ENCODE peak calls at places on chromosomes 5 and 9, in eight cellular contexts. M is T-helper 1 cell; K is adipocyte; W is activated naive CD8-positive, alpha-beta T cell treated with anti-CD3 and anti-CD28 coated beads, Interleukin-2, amount 10 ng/mL, durations not matched to agents 7 days and 5 days; S is epithelial cell of esophagus; F is AG09309; N is stimulated activated CD4-positive, alpha-beta T cell treated with anti-CD3 and anti-CD28 coated beads, Interleukin-12 subunit alpha, Interleukin-12 subunit beta, amount 100 ng/mL, for 4 hours; O is activated gamma-delta T cell. G is an unnamed sample.

GRCh38 chr5:107557051-107557658 is 113.6 kb downstream of the EFNA5 start:
- DNase-seq in M (no peak), K (peak; percentile 91), W (no peak), S (peak; percentile 91), F (no peak), N (no peak), O (no peak), G (peak; percentile 86)

GRCh38 chr9:96027271-96028131 is 152.0 kb downstream of the ERCC6L2 start:
- DNase-seq in M (no peak), K (no peak), W (peak; percentile 47), S (no peak), F (no peak), N (no peak), O (peak; percentile 20), G (no peak)

GRCh38 chr5:78813286-78813685 is 164.7 kb upstream of the LHFPL2 start:
- DNase-seq in M (no peak), K (no peak), W (no peak), S (peak; percentile 43), F (no peak), N (no peak), O (no peak), G (peak; percentile 51)

GRCh38 chr5:153900703-153901395 is 137.9 kb downstream of the FAM114A2 start:
- DNase-seq in M (no peak), K (peak; percentile 90), W (no peak), S (peak; percentile 69), F (peak; percentile 87), N (no peak), O (no peak), G (peak; percentile 16)

GRCh38 chr5:163459465-163459887 is 426 bp downstream of the NUDCD2 start:
- DNase-seq in M (no peak), K (no peak), W (no peak), S (no peak), F (no peak), N (no peak), O (no peak), G (no peak)

GRCh38 chr5:115450741-115451140 is 93.8 kb downstream of the FEM1C start:
- DNase-seq in M (no peak), K (peak; percentile 90), W (no peak), S (peak; percentile 61), F (peak; percentile 89), N (no peak), O (no peak), G (no peak)

GRCh38 chr9:130443840-130444492 is 795 bp upstream of the ASS1 start:
- DNase-seq in M (no peak), K (peak; percentile 33), W (no peak), S (no peak), F (no peak), N (no peak), O (no peak), G (no peak)

GRCh38 chr5:116502616-116503015 is 72.0 kb downstream of the SEMA6A start:
- DNase-seq in M (no peak), K (no peak), W (no peak), S (no peak), F (no peak), N (no peak), O (no peak), G (no peak)

GRCh38 chr5:116815081-116815480 is 240.5 kb upstream of the SEMA6A start:
- DNase-seq in M (no peak), K (no peak), W (no peak), S (no peak), F (no peak), N (no peak), O (no peak), G (no peak)

GRCh38 chr9:91376239-91376638 is 14.5 kb upstream of the AUH start:
- DNase-seq in M (no peak), K (no peak), W (no peak), S (no peak), F (no peak), N (no peak), O (no peak), G (no peak)

GRCh38 chr5:143566139-143566538 is 162.7 kb upstream of the NR3C1 start:
- DNase-seq in M (no peak), K (no peak), W (no peak), S (no peak), F (no peak), N (no peak), O (no peak), G (no peak)

GRCh38 chr9:111874500-111874899 is 22.1 kb upstream of the UGCG start:
- DNase-seq in M (no peak), K (no peak), W (no peak), S (peak; percentile 87), F (no peak), N (no peak), O (no peak), G (no peak)

GRCh38 chr5:119017999-119018398 is 29.7 kb upstream of the DTWD2 start:
- DNase-seq in M (no peak), K (no peak), W (no peak), S (no peak), F (no peak), N (no peak), O (no peak), G (peak; percentile 47)

GRCh38 chr9:127336708-127337352 is 60.1 kb upstream of the SLC2A8 start:
- DNase-seq in M (no peak), K (peak; percentile 97), W (no peak), S (peak; percentile 93), F (peak; percentile 84), N (no peak), O (no peak), G (peak; percentile 96)

GRCh38 chr5:36667826-36668225 is 61.4 kb downstream of the SLC1A3 start:
- DNase-seq in M (no peak), K (no peak), W (no peak), S (no peak), F (no peak), N (no peak), O (no peak), G (peak; percentile 73)

GRCh38 chr5:150142189-150142788 is 13.4 kb downstream of the PDGFRB start:
- DNase-seq in M (no peak), K (no peak), W (no peak), S (no peak), F (no peak), N (no peak), O (no peak), G (no peak)

GRCh38 chr5:139915274-139915673 is 119.7 kb downstream of the PSD2 start:
- DNase-seq in M (no peak), K (no peak), W (no peak), S (no peak), F (no peak), N (no peak), O (no peak), G (no peak)

GRCh38 chr5:132075719-132076077 is 2.1 kb downstream of the CSF2 start:
- DNase-seq in M (no peak), K (no peak), W (no peak), S (no peak), F (no peak), N (no peak), O (no peak), G (no peak)

GRCh38 chr5:140630296-140630695 is 2.7 kb downstream of the CD14 start:
- DNase-seq in M (no peak), K (peak; percentile 18), W (no peak), S (peak; percentile 41), F (peak; percentile 64), N (no peak), O (no peak), G (no peak)

GRCh38 chr9:112784020-112784788 is 33.6 kb downstream of the SNX30 start:
- DNase-seq in M (no peak), K (no peak), W (no peak), S (peak; percentile 54), F (no peak), N (no peak), O (no peak), G (no peak)

GRCh38 chr9:74025402-74025894 is 471.7 kb upstream of the RORB start:
- DNase-seq in M (no peak), K (peak; percentile 62), W (no peak), S (peak; percentile 51), F (no peak), N (no peak), O (no peak), G (peak; percentile 27)

GRCh38 chr9:110050925-110051355 is 157.0 kb downstream of the C9orf152 start:
- DNase-seq in M (no peak), K (peak; percentile 91), W (no peak), S (peak; percentile 96), F (peak; percentile 93), N (no peak), O (no peak), G (peak; percentile 90)

GRCh38 chr9:122053056-122053455 is 40.1 kb downstream of the TTLL11 start:
- DNase-seq in M (no peak), K (no peak), W (no peak), S (no peak), F (no peak), N (no peak), O (no peak), G (no peak)

GRCh38 chr9:18404482-18405029 is 69.4 kb upstream of the ADAMTSL1 start:
- DNase-seq in M (no peak), K (no peak), W (no peak), S (no peak), F (no peak), N (no peak), O (no peak), G (no peak)

GRCh38 chr5:68593211-68593701 is 377.7 kb downstream of the PIK3R1 start:
- DNase-seq in M (no peak), K (peak; percentile 13), W (no peak), S (no peak), F (no peak), N (no peak), O (no peak), G (no peak)

GRCh38 chr9:37117956-37118355 is 2.4 kb upstream of the ZCCHC7 start:
- DNase-seq in M (no peak), K (no peak), W (no peak), S (no peak), F (no peak), N (no peak), O (no peak), G (no peak)

GRCh38 chr9:81522721-81523551 is 166.4 kb downstream of the TLE1 start:
- DNase-seq in M (no peak), K (peak; percentile 75), W (no peak), S (peak; percentile 70), F (peak; percentile 35), N (no peak), O (no peak), G (peak; percentile 74)

GRCh38 chr9:80867731-80868130 is 821.6 kb downstream of the TLE1 start:
- DNase-seq in M (no peak), K (peak; percentile 18), W (no peak), S (peak; percentile 74), F (peak; percentile 44), N (no peak), O (no peak), G (peak; percentile 78)

GRCh38 chr5:67494186-67494842 is 297.7 kb upstream of the CD180 start:
- DNase-seq in M (no peak), K (no peak), W (no peak), S (peak; percentile 10), F (no peak), N (no peak), O (no peak), G (no peak)

GRCh38 chr9:109771796-109772525 is 8.0 kb upstream of the PALM2AKAP2 start:
- DNase-seq in M (no peak), K (peak; percentile 52), W (no peak), S (no peak), F (no peak), N (no peak), O (no peak), G (no peak)

GRCh38 chr5:15261279-15261668 is 238.7 kb upstream of the FBXL7 start:
- DNase-seq in M (no peak), K (no peak), W (no peak), S (no peak), F (no peak), N (no peak), O (no peak), G (no peak)

GRCh38 chr5:66850354-66851075 is 254.3 kb downstream of the MAST4 start:
- DNase-seq in M (no peak), K (peak; percentile 23), W (no peak), S (peak; percentile 89), F (peak; percentile 23), N (no peak), O (no peak), G (peak; percentile 7)

GRCh38 chr5:159821541-159821940 is 94.7 kb upstream of the ADRA1B start:
- DNase-seq in M (no peak), K (no peak), W (no peak), S (no peak), F (no peak), N (no peak), O (no peak), G (no peak)

GRCh38 chr5:9047932-9048331 is 497.9 kb downstream of the SEMA5A start:
- DNase-seq in M (no peak), K (no peak), W (no peak), S (no peak), F (no peak), N (no peak), O (no peak), G (no peak)

G was measured in PC-3.